ENCODE peak calls at places on chromosomes 7 and 10, in six cellular contexts. C is right lobe of liver, O is B cell, N is AG04450, Z is transverse colon, L is A549. G is an unnamed sample.

GRCh38 chr10:78320416-78320815 is 286.8 kb downstream of the RPS24 start:
- DNase-seq in C (no peak), Z (no peak), O (no peak), L (no peak), N (no peak), G (no peak)

GRCh38 chr10:65518379-65518778 is 1407.5 kb upstream of the LRRTM3 start:
- DNase-seq in L (peak), C (no peak), O (no peak), N (no peak), Z (no peak), G (no peak)

GRCh38 chr10:78589687-78590086 is 479.1 kb upstream of the ZMIZ1 start:
- DNase-seq in N (no peak), C (no peak), L (no peak), O (no peak), Z (peak), G (no peak)

GRCh38 chr10:21860718-21861117 is 142.8 kb downstream of the DNAJC1 start:
- DNase-seq in N (no peak), O (no peak), L (no peak), Z (no peak), C (no peak), G (no peak)

GRCh38 chr7:42106562-42106961 is 130.4 kb downstream of the GLI3 start:
- DNase-seq in L (no peak), Z (no peak), N (no peak), C (no peak), O (no peak), G (no peak)

GRCh38 chr7:79420464-79420863 is 33.0 kb downstream of the MAGI2 start:
- DNase-seq in C (no peak), Z (no peak), N (peak), L (peak), O (no peak), G (no peak)

GRCh38 chr10:70601775-70602174 is 766 bp downstream of the PRF1 start:
- DNase-seq in Z (no peak), N (no peak), L (no peak), O (no peak), C (no peak), G (no peak)

GRCh38 chr10:124142960-124143359 is 49.6 kb upstream of the CHST15 start:
- DNase-seq in N (no peak), O (no peak), Z (no peak), L (no peak), C (no peak), G (no peak)

GRCh38 chr10:43389867-43390266 is 18.4 kb downstream of the FXYD4 start:
- DNase-seq in C (no peak), O (no peak), L (no peak), N (no peak), Z (no peak), G (no peak)

GRCh38 chr7:107938448-107939250 is 47.7 kb downstream of the DLD start:
- DNase-seq in O (no peak), Z (no peak), L (no peak), C (no peak), N (no peak), G (no peak)

GRCh38 chr7:155998766-155999630 is 186.7 kb upstream of the SHH start:
- DNase-seq in Z (no peak), C (no peak), O (no peak), L (no peak), N (no peak), G (no peak)

GRCh38 chr7:117830422-117830954 is 42.8 kb downstream of the CTTNBP2 start:
- DNase-seq in C (no peak), L (no peak), N (no peak), Z (peak), O (no peak), G (no peak)

GRCh38 chr7:74033372-74034311 is 5.7 kb downstream of the ELN start:
- DNase-seq in C (no peak), Z (no peak), N (no peak), L (no peak), O (no peak), G (no peak)

GRCh38 chr7:15561840-15562239 is at the start of gene AGMO:
- DNase-seq in N (no peak), C (peak), L (peak), O (no peak), Z (peak), G (no peak)

GRCh38 chr7:3544202-3544601 is 243.2 kb downstream of the SDK1 start:
- DNase-seq in L (no peak), N (no peak), O (no peak), C (no peak), Z (no peak), G (no peak)

GRCh38 chr7:4738711-4739527 is 36.5 kb upstream of the AP5Z1 start:
- DNase-seq in Z (no peak), L (peak), C (no peak), O (no peak), N (no peak), G (no peak)

GRCh38 chr10:61211468-61211867 is 241.7 kb downstream of the TMEM26 start:
- DNase-seq in N (no peak), C (no peak), L (no peak), O (no peak), Z (no peak), G (no peak)

GRCh38 chr7:115300228-115300870 is 378.5 kb downstream of the MDFIC start:
- DNase-seq in Z (no peak), O (no peak), L (peak), C (no peak), N (peak), G (no peak)

GRCh38 chr7:150631084-150631824 is 931 bp downstream of the GIMAP6 start:
- DNase-seq in C (no peak), Z (no peak), O (no peak), N (no peak), L (no peak), G (no peak)

GRCh38 chr10:103171278-103171677 is 21.8 kb downstream of the NT5C2 start:
- DNase-seq in N (no peak), C (no peak), Z (no peak), O (no peak), L (no peak), G (no peak)

GRCh38 chr7:21754963-21755362 is 190.7 kb downstream of the CDCA7L start:
- DNase-seq in N (no peak), L (no peak), O (no peak), C (no peak), Z (no peak), G (no peak)

GRCh38 chr10:131452926-131453771 is 141.6 kb upstream of the TCERG1L start:
- DNase-seq in N (no peak), C (no peak), O (no peak), L (no peak), Z (no peak), G (no peak)

GRCh38 chr10:7258948-7259523 is 151.8 kb downstream of the SFMBT2 start:
- DNase-seq in O (peak), Z (peak), C (no peak), L (no peak), N (no peak), G (peak)

GRCh38 chr10:126158090-126158489 is 230.2 kb downstream of the ADAM12 start:
- DNase-seq in Z (no peak), N (no peak), L (no peak), C (no peak), O (no peak), G (no peak)

GRCh38 chr10:131585761-131586160 is 274.2 kb upstream of the TCERG1L start:
- DNase-seq in N (no peak), L (no peak), C (no peak), Z (no peak), O (no peak), G (no peak)

GRCh38 chr10:3419719-3420495 is 247.3 kb upstream of the PITRM1 start:
- DNase-seq in Z (no peak), O (no peak), C (no peak), L (no peak), N (no peak), G (no peak)

GRCh38 chr7:13990319-13990983 is 985 bp upstream of the ETV1 start:
- DNase-seq in L (peak), N (no peak), O (peak), Z (peak), C (peak), G (no peak)

GRCh38 chr7:84610390-84610789 is 415.8 kb upstream of the SEMA3A start:
- DNase-seq in C (no peak), O (no peak), L (no peak), N (no peak), Z (no peak), G (no peak)

GRCh38 chr7:99949645-99950228 is 20.3 kb upstream of the GJC3 start:
- DNase-seq in N (no peak), C (no peak), Z (no peak), O (peak), L (peak), G (no peak)

GRCh38 chr10:75662715-75663114 is 231.3 kb downstream of the LRMDA start:
- DNase-seq in Z (peak), O (no peak), L (no peak), C (no peak), N (no peak), G (no peak)

GRCh38 chr10:89535185-89536012 is at the start of gene SLC16A12:
- DNase-seq in N (no peak), O (no peak), C (peak), L (no peak), Z (no peak), G (no peak)

GRCh38 chr10:110462308-110463095 is 35.2 kb upstream of the DUSP5 start:
- DNase-seq in N (no peak), Z (no peak), O (no peak), C (no peak), L (no peak), G (no peak)

GRCh38 chr7:45177801-45178200 is 20.2 kb downstream of the RAMP3 start:
- DNase-seq in C (no peak), O (no peak), N (no peak), Z (no peak), L (no peak), G (no peak)

GRCh38 chr7:45180084-45180986 is 22.7 kb downstream of the RAMP3 start:
- DNase-seq in O (no peak), C (no peak), L (no peak), N (no peak), Z (no peak), G (no peak)

GRCh38 chr7:45179666-45180065 is 22.1 kb downstream of the RAMP3 start:
- DNase-seq in L (no peak), N (no peak), C (no peak), Z (no peak), O (no peak), G (no peak)

GRCh38 chr7:45176886-45177731 is 19.5 kb downstream of the RAMP3 start:
- DNase-seq in N (no peak), L (no peak), Z (no peak), C (no peak), O (no peak), G (no peak)

GRCh38 chr7:45178241-45179225 is 20.9 kb downstream of the RAMP3 start:
- DNase-seq in N (no peak), C (no peak), Z (no peak), O (no peak), L (peak), G (no peak)
- TF ChIP-seq CTCF in N (peak), C (no peak), Z (no peak), O (no peak), L (no peak), G (no peak)

GRCh38 chr7:66493235-66494181 is 135.2 kb upstream of the KCTD7 start:
- DNase-seq in N (peak), C (peak), O (peak), Z (peak), L (peak), G (peak)
- TF ChIP-seq CTCF in N (peak), C (peak), O (no peak), Z (peak), L (no peak), G (peak)

GRCh38 chr10:33047655-33048054 is 89.6 kb upstream of the ITGB1 start:
- DNase-seq in O (no peak), N (no peak), Z (no peak), L (no peak), C (no peak), G (no peak)
- TF ChIP-seq CTCF in O (no peak), N (peak), Z (no peak), L (no peak), C (no peak), G (no peak)

GRCh38 chr10:97179731-97180366 is 5.9 kb downstream of the SLIT1 start:
- DNase-seq in N (no peak), C (no peak), O (no peak), L (no peak), Z (no peak), G (no peak)
- TF ChIP-seq CTCF in N (no peak), C (no peak), O (no peak), L (no peak), Z (peak), G (no peak)

GRCh38 chr7:148256433-148256832 is 334.1 kb upstream of the C7orf33 start:
- DNase-seq in Z (no peak), L (no peak), N (no peak), O (no peak), C (no peak), G (no peak)

GRCh38 chr7:148255333-148255732 is 335.2 kb upstream of the C7orf33 start:
- DNase-seq in C (no peak), Z (no peak), O (no peak), L (no peak), N (no peak), G (no peak)

GRCh38 chr7:148253629-148254028 is 336.9 kb upstream of the C7orf33 start:
- DNase-seq in O (no peak), L (no peak), Z (no peak), N (no peak), C (no peak), G (no peak)
- TF ChIP-seq CTCF in O (no peak), L (no peak), Z (no peak), N (no peak), C (no peak), G (no peak)

GRCh38 chr10:47166405-47166777 is 133.6 kb upstream of the GDF10 start:
- DNase-seq in C (no peak), O (no peak), L (no peak), N (no peak), Z (no peak), G (no peak)

GRCh38 chr10:47164126-47164799 is 135.7 kb upstream of the GDF10 start:
- DNase-seq in N (peak), O (no peak), L (no peak), C (no peak), Z (no peak), G (no peak)

GRCh38 chr10:47165711-47166404 is 134.1 kb upstream of the GDF10 start:
- DNase-seq in Z (peak), C (peak), L (no peak), N (peak), O (peak), G (no peak)

GRCh38 chr10:47165168-47165710 is 134.8 kb upstream of the GDF10 start:
- DNase-seq in C (no peak), Z (no peak), L (no peak), O (no peak), N (no peak), G (no peak)

GRCh38 chr10:47164800-47165128 is 135.2 kb upstream of the GDF10 start:
- DNase-seq in L (no peak), C (no peak), O (no peak), N (no peak), Z (no peak), G (no peak)
- TF ChIP-seq CTCF in L (no peak), C (no peak), O (no peak), N (no peak), Z (no peak), G (no peak)

GRCh38 chr7:1123721-1124120 is 35.8 kb downstream of the GPER1 start:
- DNase-seq in O (no peak), N (peak), L (peak), Z (peak), C (peak), G (no peak)
- TF ChIP-seq CTCF in O (no peak), N (peak), L (peak), Z (peak), C (peak), G (no peak)

GRCh38 chr10:119447421-119447820 is 95.1 kb downstream of the RGS10 start:
- DNase-seq in O (no peak), N (no peak), C (peak), L (no peak), Z (no peak), G (no peak)
- TF ChIP-seq CTCF in O (no peak), N (no peak), C (no peak), L (no peak), Z (no peak), G (no peak)